ENCODE peak calls at places on chromosomes 4 and X, in ten cellular contexts. One of them, this sample, is unnamed. For H3K27me3 and H3K36me3, the result is how much of the 10 kb centered on the place peaks cover.

GRCh38 chrX:19225906-19226305 is 103.6 kb upstream of the ADGRG2 start:
- DNase-seq in tibial nerve: no peak
- DNase-seq in brain microvascular endothelial cell: no peak
- DNase-seq in colonic mucosa: no peak
- DNase-seq in left ventricle myocardium inferior: no peak
- DNase-seq in K562: no peak
- DNase-seq in tibial artery: no peak
- DNase-seq in CD8-positive, alpha-beta T cell: no peak
- DNase-seq in transverse colon: no peak
- DNase-seq in endodermal cell: peak
- DNase-seq in this sample: no peak

GRCh38 chrX:30895331-30895730 is 6.3 kb upstream of the TAB3 start:
- DNase-seq in tibial nerve: no peak
- DNase-seq in brain microvascular endothelial cell: no peak
- DNase-seq in colonic mucosa: no peak
- DNase-seq in left ventricle myocardium inferior: no peak
- DNase-seq in K562: no peak
- DNase-seq in tibial artery: no peak
- DNase-seq in CD8-positive, alpha-beta T cell: no peak
- DNase-seq in transverse colon: no peak
- DNase-seq in endodermal cell: no peak
- DNase-seq in this sample: no peak

GRCh38 chrX:40142417-40142816 is 44.7 kb upstream of the BCOR start:
- DNase-seq in tibial nerve: no peak
- DNase-seq in brain microvascular endothelial cell: no peak
- DNase-seq in colonic mucosa: no peak
- DNase-seq in left ventricle myocardium inferior: no peak
- DNase-seq in K562: no peak
- DNase-seq in tibial artery: no peak
- DNase-seq in CD8-positive, alpha-beta T cell: no peak
- DNase-seq in transverse colon: no peak
- DNase-seq in endodermal cell: no peak
- DNase-seq in this sample: no peak

GRCh38 chr4:94516067-94516466 is 64.3 kb downstream of the PDLIM5 start:
- DNase-seq in tibial nerve: no peak
- DNase-seq in brain microvascular endothelial cell: peak
- DNase-seq in colonic mucosa: no peak
- DNase-seq in left ventricle myocardium inferior: no peak
- DNase-seq in K562: no peak
- DNase-seq in tibial artery: no peak
- DNase-seq in CD8-positive, alpha-beta T cell: no peak
- DNase-seq in transverse colon: no peak
- DNase-seq in endodermal cell: no peak
- DNase-seq in this sample: no peak

GRCh38 chrX:153539171-153539978 is 21.9 kb downstream of the ATP2B3 start:
- DNase-seq in tibial nerve: peak
- DNase-seq in brain microvascular endothelial cell: peak
- DNase-seq in colonic mucosa: peak
- DNase-seq in left ventricle myocardium inferior: peak
- DNase-seq in K562: peak
- DNase-seq in tibial artery: peak
- DNase-seq in CD8-positive, alpha-beta T cell: peak
- DNase-seq in transverse colon: peak
- DNase-seq in endodermal cell: peak
- DNase-seq in this sample: peak

GRCh38 chr4:184684491-184685189 is 35.1 kb downstream of the PRIMPOL start:
- DNase-seq in tibial nerve: no peak
- DNase-seq in brain microvascular endothelial cell: peak
- DNase-seq in colonic mucosa: no peak
- DNase-seq in left ventricle myocardium inferior: no peak
- DNase-seq in K562: peak
- DNase-seq in tibial artery: no peak
- DNase-seq in CD8-positive, alpha-beta T cell: no peak
- DNase-seq in transverse colon: no peak
- DNase-seq in endodermal cell: no peak
- DNase-seq in this sample: no peak

GRCh38 chr4:122666527-122667245 is 45.8 kb upstream of the IL21 start:
- DNase-seq in tibial nerve: no peak
- DNase-seq in brain microvascular endothelial cell: peak
- DNase-seq in colonic mucosa: no peak
- DNase-seq in left ventricle myocardium inferior: no peak
- DNase-seq in K562: no peak
- DNase-seq in tibial artery: no peak
- DNase-seq in CD8-positive, alpha-beta T cell: no peak
- DNase-seq in transverse colon: no peak
- DNase-seq in endodermal cell: no peak
- DNase-seq in this sample: no peak

GRCh38 chrX:23838953-23839352 is 56.0 kb downstream of the SAT1 start:
- DNase-seq in tibial nerve: no peak
- DNase-seq in brain microvascular endothelial cell: no peak
- DNase-seq in colonic mucosa: no peak
- DNase-seq in left ventricle myocardium inferior: no peak
- DNase-seq in K562: no peak
- DNase-seq in tibial artery: no peak
- DNase-seq in CD8-positive, alpha-beta T cell: no peak
- DNase-seq in transverse colon: no peak
- DNase-seq in endodermal cell: no peak
- DNase-seq in this sample: no peak

GRCh38 chr4:11698846-11699590 is 270.3 kb upstream of the HS3ST1 start:
- DNase-seq in tibial nerve: no peak
- DNase-seq in brain microvascular endothelial cell: peak
- DNase-seq in colonic mucosa: no peak
- DNase-seq in left ventricle myocardium inferior: no peak
- DNase-seq in K562: no peak
- DNase-seq in tibial artery: no peak
- DNase-seq in CD8-positive, alpha-beta T cell: no peak
- DNase-seq in transverse colon: no peak
- DNase-seq in endodermal cell: no peak
- DNase-seq in this sample: no peak

GRCh38 chrX:111181883-111182400 is 86.0 kb downstream of the PAK3 start:
- DNase-seq in tibial nerve: no peak
- DNase-seq in brain microvascular endothelial cell: no peak
- DNase-seq in colonic mucosa: no peak
- DNase-seq in left ventricle myocardium inferior: no peak
- DNase-seq in K562: no peak
- DNase-seq in tibial artery: no peak
- DNase-seq in CD8-positive, alpha-beta T cell: no peak
- DNase-seq in transverse colon: no peak
- DNase-seq in endodermal cell: no peak
- DNase-seq in this sample: peak

GRCh38 chr4:14259926-14260325 is 632.4 kb upstream of the BOD1L1 start:
- DNase-seq in tibial nerve: no peak
- DNase-seq in brain microvascular endothelial cell: no peak
- DNase-seq in colonic mucosa: no peak
- DNase-seq in left ventricle myocardium inferior: no peak
- DNase-seq in K562: no peak
- DNase-seq in tibial artery: no peak
- DNase-seq in CD8-positive, alpha-beta T cell: no peak
- DNase-seq in transverse colon: no peak
- DNase-seq in endodermal cell: no peak
- DNase-seq in this sample: no peak

GRCh38 chr4:108224628-108225053 is 55.9 kb upstream of the LEF1 start:
- DNase-seq in tibial nerve: no peak
- DNase-seq in brain microvascular endothelial cell: peak
- DNase-seq in colonic mucosa: no peak
- DNase-seq in left ventricle myocardium inferior: no peak
- DNase-seq in K562: peak
- DNase-seq in tibial artery: no peak
- DNase-seq in CD8-positive, alpha-beta T cell: no peak
- DNase-seq in transverse colon: no peak
- DNase-seq in endodermal cell: peak
- DNase-seq in this sample: no peak

GRCh38 chr4:10200869-10201268 is 84.3 kb upstream of the WDR1 start:
- DNase-seq in tibial nerve: no peak
- DNase-seq in brain microvascular endothelial cell: no peak
- DNase-seq in colonic mucosa: no peak
- DNase-seq in left ventricle myocardium inferior: no peak
- DNase-seq in K562: peak
- DNase-seq in tibial artery: no peak
- DNase-seq in CD8-positive, alpha-beta T cell: no peak
- DNase-seq in transverse colon: no peak
- DNase-seq in endodermal cell: no peak
- DNase-seq in this sample: no peak

GRCh38 chr4:150943126-150943525 is 72.0 kb downstream of the LRBA start:
- DNase-seq in tibial nerve: no peak
- DNase-seq in brain microvascular endothelial cell: no peak
- DNase-seq in colonic mucosa: no peak
- DNase-seq in left ventricle myocardium inferior: no peak
- DNase-seq in K562: no peak
- DNase-seq in tibial artery: no peak
- DNase-seq in CD8-positive, alpha-beta T cell: no peak
- DNase-seq in transverse colon: no peak
- DNase-seq in endodermal cell: no peak
- DNase-seq in this sample: no peak

GRCh38 chr4:77938560-77938959 is 75.9 kb downstream of the MRPL1 start:
- DNase-seq in tibial nerve: no peak
- DNase-seq in brain microvascular endothelial cell: no peak
- DNase-seq in colonic mucosa: no peak
- DNase-seq in left ventricle myocardium inferior: no peak
- DNase-seq in K562: no peak
- DNase-seq in tibial artery: no peak
- DNase-seq in CD8-positive, alpha-beta T cell: no peak
- DNase-seq in transverse colon: no peak
- DNase-seq in endodermal cell: no peak
- DNase-seq in this sample: no peak

GRCh38 chr4:57490520-57490919 is 380.3 kb upstream of the IGFBP7 start:
- DNase-seq in tibial nerve: no peak
- DNase-seq in brain microvascular endothelial cell: no peak
- DNase-seq in colonic mucosa: no peak
- DNase-seq in left ventricle myocardium inferior: no peak
- DNase-seq in K562: no peak
- DNase-seq in tibial artery: no peak
- DNase-seq in CD8-positive, alpha-beta T cell: no peak
- DNase-seq in transverse colon: no peak
- DNase-seq in endodermal cell: no peak
- DNase-seq in this sample: no peak

DNA sequence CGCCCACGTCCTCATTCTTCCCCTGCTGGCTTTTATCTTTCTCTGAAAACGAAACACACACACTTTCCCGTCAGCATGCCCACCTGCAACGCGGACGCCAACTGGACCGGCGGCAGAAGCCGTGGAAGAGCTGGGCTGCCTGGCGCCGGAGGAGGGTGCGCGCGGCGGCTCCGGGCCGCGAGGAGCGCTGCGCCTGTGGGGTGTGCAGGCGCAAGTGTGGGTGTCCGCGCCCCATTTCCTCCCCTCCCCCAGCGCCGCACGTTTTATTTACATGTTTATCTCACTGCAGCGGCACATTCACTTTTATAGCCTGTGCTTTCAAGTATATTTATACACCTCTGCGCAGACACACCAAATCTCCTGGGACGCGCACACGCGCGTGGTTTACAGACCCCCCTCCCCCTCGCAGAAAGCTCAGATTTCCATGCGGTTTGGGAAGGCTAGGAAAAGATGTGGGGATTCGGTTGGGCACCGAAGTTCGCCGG is 1.5 kb downstream of the PITX2 start:
- DNase-seq in tibial nerve: no peak
- DNase-seq in brain microvascular endothelial cell: no peak
- DNase-seq in colonic mucosa: no peak
- DNase-seq in left ventricle myocardium inferior: no peak
- DNase-seq in K562: no peak
- DNase-seq in tibial artery: no peak
- DNase-seq in CD8-positive, alpha-beta T cell: no peak
- DNase-seq in transverse colon: no peak
- DNase-seq in endodermal cell: no peak
- DNase-seq in this sample: no peak
- H3K27me3 ChIP-seq in tibial nerve: under half
- H3K27me3 ChIP-seq in brain microvascular endothelial cell: half or more
- H3K27me3 ChIP-seq in colonic mucosa: half or more
- H3K27me3 ChIP-seq in left ventricle myocardium inferior: half or more
- H3K27me3 ChIP-seq in K562: under half
- H3K27me3 ChIP-seq in tibial artery: half or more
- H3K27me3 ChIP-seq in CD8-positive, alpha-beta T cell: half or more
- H3K27me3 ChIP-seq in transverse colon: half or more
- H3K27me3 ChIP-seq in endodermal cell: under half
- H3K27me3 ChIP-seq in this sample: half or more

DNA sequence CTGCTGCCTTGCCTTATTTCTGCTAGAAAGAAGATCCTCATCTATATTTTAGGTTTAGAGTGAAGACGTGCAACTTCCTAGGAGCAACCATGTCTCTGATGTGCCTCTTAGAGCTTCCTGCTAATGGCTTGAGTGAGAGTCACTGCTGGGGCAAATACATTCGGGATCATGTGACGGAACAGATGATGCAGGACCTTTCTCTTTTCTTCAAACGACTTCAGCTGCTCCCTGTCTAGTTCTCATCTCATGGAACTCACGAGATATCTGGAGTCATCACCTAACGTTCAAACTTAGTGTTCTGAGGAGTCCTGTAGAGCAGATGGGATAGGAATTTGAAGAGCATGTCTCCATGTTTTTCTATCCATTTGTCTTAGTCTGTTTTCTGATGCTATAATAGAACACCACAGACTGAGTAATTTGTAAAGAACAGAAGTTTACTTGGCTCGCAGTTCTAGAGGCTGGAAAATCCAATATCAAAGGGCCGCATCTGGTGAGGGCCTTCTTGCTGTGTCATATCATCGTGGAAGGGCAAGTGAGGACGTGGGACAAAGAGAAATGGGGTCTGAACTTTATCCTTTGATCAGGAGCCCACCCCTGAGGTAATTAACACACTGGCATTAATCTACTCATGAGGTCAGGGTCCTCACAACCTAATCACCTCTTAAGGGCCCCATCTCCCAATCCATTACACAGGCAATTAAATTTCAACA is 43.5 kb upstream of the SCRG1 start:
- DNase-seq in tibial nerve: no peak
- DNase-seq in brain microvascular endothelial cell: no peak
- DNase-seq in colonic mucosa: no peak
- DNase-seq in left ventricle myocardium inferior: no peak
- DNase-seq in K562: no peak
- DNase-seq in tibial artery: no peak
- DNase-seq in CD8-positive, alpha-beta T cell: no peak
- DNase-seq in transverse colon: no peak
- DNase-seq in endodermal cell: no peak
- DNase-seq in this sample: no peak
- H3K36me3 ChIP-seq in tibial nerve: under half
- H3K36me3 ChIP-seq in brain microvascular endothelial cell: under half
- H3K36me3 ChIP-seq in colonic mucosa: under half
- H3K36me3 ChIP-seq in left ventricle myocardium inferior: under half
- H3K36me3 ChIP-seq in K562: under half
- H3K36me3 ChIP-seq in tibial artery: under half
- H3K36me3 ChIP-seq in CD8-positive, alpha-beta T cell: under half
- H3K36me3 ChIP-seq in transverse colon: under half
- H3K36me3 ChIP-seq in endodermal cell: under half
- H3K36me3 ChIP-seq in this sample: under half

GRCh38 chr4:40587351-40587750 is 42.3 kb downstream of the RBM47 start:
- DNase-seq in tibial nerve: no peak
- DNase-seq in brain microvascular endothelial cell: no peak
- DNase-seq in colonic mucosa: no peak
- DNase-seq in left ventricle myocardium inferior: no peak
- DNase-seq in K562: no peak
- DNase-seq in tibial artery: no peak
- DNase-seq in CD8-positive, alpha-beta T cell: no peak
- DNase-seq in transverse colon: no peak
- DNase-seq in endodermal cell: no peak
- DNase-seq in this sample: no peak
- H3K27ac ChIP-seq in tibial nerve: peak
- H3K27ac ChIP-seq in brain microvascular endothelial cell: no peak
- H3K27ac ChIP-seq in colonic mucosa: no peak
- H3K27ac ChIP-seq in left ventricle myocardium inferior: peak
- H3K27ac ChIP-seq in K562: no peak
- H3K27ac ChIP-seq in tibial artery: no peak
- H3K27ac ChIP-seq in CD8-positive, alpha-beta T cell: no peak
- H3K27ac ChIP-seq in transverse colon: peak
- H3K27ac ChIP-seq in endodermal cell: no peak
- H3K27ac ChIP-seq in this sample: no peak

GRCh38 chr4:1495416-1496115 is 89.3 kb upstream of the NKX1-1 start:
- DNase-seq in tibial nerve: no peak
- DNase-seq in brain microvascular endothelial cell: no peak
- DNase-seq in colonic mucosa: no peak
- DNase-seq in left ventricle myocardium inferior: no peak
- DNase-seq in K562: no peak
- DNase-seq in tibial artery: no peak
- DNase-seq in CD8-positive, alpha-beta T cell: no peak
- DNase-seq in transverse colon: no peak
- DNase-seq in endodermal cell: peak
- DNase-seq in this sample: no peak
- H3K27me3 ChIP-seq in tibial nerve: under half
- H3K27me3 ChIP-seq in brain microvascular endothelial cell: under half
- H3K27me3 ChIP-seq in colonic mucosa: under half
- H3K27me3 ChIP-seq in left ventricle myocardium inferior: half or more
- H3K27me3 ChIP-seq in K562: under half
- H3K27me3 ChIP-seq in tibial artery: half or more
- H3K27me3 ChIP-seq in CD8-positive, alpha-beta T cell: under half
- H3K27me3 ChIP-seq in transverse colon: under half
- H3K27me3 ChIP-seq in endodermal cell: under half
- H3K27me3 ChIP-seq in this sample: under half

This sample was measured in WERI-Rb-1.